ENCODE peak calls at places on chromosome 13, in six cellular contexts. G is non-pigmented ciliary epithelial cell, W is gastrocnemius medialis, I is thoracic aorta, P is HTR-8/SVneo, F is stomach. H is an unnamed sample.

GRCh38 chr13:95352486-95352885 is 51.2 kb upstream of the ABCC4 start:
- DNase-seq in I (no peak), W (no peak), F (no peak), P (no peak), G (no peak), H (no peak)

GRCh38 chr13:52085416-52085815 is 43.5 kb downstream of the NEK5 start:
- DNase-seq in W (no peak), G (peak; percentile 31), F (no peak), P (no peak), I (no peak), H (no peak)

GRCh38 chr13:106565127-106565775 is 2.7 kb downstream of the ARGLU1 start:
- DNase-seq in P (no peak), F (no peak), G (no peak), W (no peak), I (no peak), H (no peak)

GRCh38 chr13:40340368-40341085 is 325.9 kb downstream of the FOXO1 start:
- DNase-seq in W (no peak), F (no peak), I (no peak), P (peak; percentile 12), G (no peak), H (no peak)

GRCh38 chr13:113668491-113668971 is 1.5 kb downstream of the GRK1 start:
- DNase-seq in G (no peak), I (no peak), W (no peak), P (no peak), F (peak; percentile 22), H (no peak)

GRCh38 chr13:23752111-23753001 is 136.8 kb downstream of the MIPEP start:
- DNase-seq in W (no peak), F (no peak), P (no peak), I (no peak), G (no peak), H (no peak)

GRCh38 chr13:46804391-46804815 is 7.4 kb upstream of the ESD start:
- DNase-seq in G (peak; percentile 98), W (no peak), F (no peak), P (peak; percentile 34), I (no peak), H (peak; percentile 69)

GRCh38 chr13:35765941-35766340 is 289.5 kb upstream of the MAB21L1 start:
- DNase-seq in P (no peak), G (no peak), F (no peak), I (no peak), W (no peak), H (no peak)

GRCh38 chr13:109998808-109999528 is 212.6 kb upstream of the IRS2 start:
- DNase-seq in P (peak; percentile 61), W (no peak), G (peak; percentile 92), I (no peak), F (no peak), H (peak; percentile 74)

GRCh38 chr13:99686157-99686572 is 184.9 kb downstream of the TM9SF2 start:
- DNase-seq in F (no peak), P (no peak), G (peak; percentile 3), I (no peak), W (no peak), H (no peak)

GRCh38 chr13:49370390-49370789 is 73.5 kb downstream of the CAB39L start:
- DNase-seq in I (no peak), W (no peak), F (no peak), P (no peak), G (no peak), H (no peak)

GRCh38 chr13:109727251-109727650 is 59.1 kb downstream of the IRS2 start:
- DNase-seq in W (no peak), G (no peak), F (peak; percentile 59), I (no peak), P (no peak), H (no peak)

GRCh38 chr13:39036212-39036611 is 1.7 kb downstream of the PROSER1 start:
- DNase-seq in P (no peak), F (no peak), W (no peak), I (no peak), G (no peak), H (no peak)

GRCh38 chr13:98586400-98587144 is 9.7 kb upstream of the STK24 start:
- DNase-seq in P (no peak), I (no peak), F (no peak), G (no peak), W (no peak), H (no peak)

GRCh38 chr13:112616586-112617381 is 28.8 kb upstream of the TUBGCP3 start:
- DNase-seq in I (no peak), W (no peak), P (peak; percentile 45), F (no peak), G (no peak), H (no peak)

GRCh38 chr13:98900442-98900841 is 77.4 kb downstream of the DOCK9 start:
- DNase-seq in F (no peak), I (no peak), W (no peak), G (no peak), P (no peak), H (no peak)

GRCh38 chr13:82654143-82654542 is 1228.1 kb downstream of the SLITRK1 start:
- DNase-seq in F (no peak), G (no peak), W (no peak), P (no peak), I (no peak), H (no peak)

GRCh38 chr13:72462726-72463125 is 264.7 kb downstream of the MZT1 start:
- DNase-seq in W (no peak), G (no peak), F (no peak), P (no peak), I (no peak), H (peak; percentile 53)

H was measured in astrocyte of the cerebellum.